ENCODE peak calls at places on chromosomes 13 and 19, in five cellular contexts. One of them, this sample, is unnamed.
A peak's percentile ranks its signal among the peaks of the same experiment; 100 is the strongest.

GRCh38 chr19:6378498-6378897 is 2.8 kb upstream of the PSPN start:
- DNase-seq in mesendoderm: no peak
- DNase-seq in GM23248: no peak
- DNase-seq in K562: no peak
- DNase-seq in DND-41: no peak
- DNase-seq in this sample: no peak

GRCh38 chr19:54035215-54036178 is 28.2 kb downstream of the VSTM1 start:
- DNase-seq in mesendoderm: peak; percentile 91
- DNase-seq in GM23248: peak; percentile 94
- DNase-seq in K562: peak; percentile 3
- DNase-seq in DND-41: no peak
- DNase-seq in this sample: no peak

GRCh38 chr13:65540064-65540635 is 1690.0 kb downstream of the PCDH9 start:
- DNase-seq in mesendoderm: no peak
- DNase-seq in GM23248: no peak
- DNase-seq in K562: no peak
- DNase-seq in DND-41: no peak
- DNase-seq in this sample: no peak

GRCh38 chr19:12617646-12618045 is 6.9 kb downstream of the ZNF791 start:
- DNase-seq in mesendoderm: no peak
- DNase-seq in GM23248: no peak
- DNase-seq in K562: no peak
- DNase-seq in DND-41: no peak
- DNase-seq in this sample: no peak

GRCh38 chr13:48944221-48944620 is 31.5 kb upstream of the FNDC3A start:
- DNase-seq in mesendoderm: no peak
- DNase-seq in GM23248: peak; percentile 14
- DNase-seq in K562: no peak
- DNase-seq in DND-41: no peak
- DNase-seq in this sample: no peak

GRCh38 chr13:50842711-50843255 is 709 bp downstream of the DLEU7 start:
- DNase-seq in mesendoderm: peak; percentile 3
- DNase-seq in GM23248: no peak
- DNase-seq in K562: no peak
- DNase-seq in DND-41: peak; percentile 57
- DNase-seq in this sample: no peak

GRCh38 chr13:33186851-33187250 is 98.7 kb downstream of the STARD13 start:
- DNase-seq in mesendoderm: peak; percentile 91
- DNase-seq in GM23248: peak; percentile 28
- DNase-seq in K562: no peak
- DNase-seq in DND-41: no peak
- DNase-seq in this sample: no peak

GRCh38 chr19:20165971-20166592 is 932 bp upstream of the ZNF486 start:
- DNase-seq in mesendoderm: no peak
- DNase-seq in GM23248: no peak
- DNase-seq in K562: no peak
- DNase-seq in DND-41: no peak
- DNase-seq in this sample: no peak

GRCh38 chr19:19151418-19151817 is 13.1 kb upstream of the TMEM161A start:
- DNase-seq in mesendoderm: no peak
- DNase-seq in GM23248: no peak
- DNase-seq in K562: no peak
- DNase-seq in DND-41: no peak
- DNase-seq in this sample: no peak

GRCh38 chr19:12938536-12939291 is at the start of gene CALR:
- DNase-seq in mesendoderm: peak; percentile 53
- DNase-seq in GM23248: peak; percentile 80
- DNase-seq in K562: no peak
- DNase-seq in DND-41: peak; percentile 43
- DNase-seq in this sample: peak; percentile 46

GRCh38 chr13:110409581-110409992 is 102.5 kb downstream of the COL4A2 start:
- DNase-seq in mesendoderm: no peak
- DNase-seq in GM23248: no peak
- DNase-seq in K562: no peak
- DNase-seq in DND-41: no peak
- DNase-seq in this sample: peak; percentile 18

GRCh38 chr19:9205506-9206113 is 13.8 kb downstream of the OR7D4 start:
- DNase-seq in mesendoderm: peak; percentile 68
- DNase-seq in GM23248: peak; percentile 75
- DNase-seq in K562: peak; percentile 57
- DNase-seq in DND-41: peak; percentile 64
- DNase-seq in this sample: peak; percentile 52

GRCh38 chr19:1522838-1523237 is 1.0 kb upstream of the PLK5 start:
- DNase-seq in mesendoderm: no peak
- DNase-seq in GM23248: no peak
- DNase-seq in K562: no peak
- DNase-seq in DND-41: no peak
- DNase-seq in this sample: no peak

GRCh38 chr13:46354143-46355087 is 32.6 kb downstream of the RUBCNL start:
- DNase-seq in mesendoderm: no peak
- DNase-seq in GM23248: peak; percentile 97
- DNase-seq in K562: no peak
- DNase-seq in DND-41: no peak
- DNase-seq in this sample: no peak

GRCh38 chr13:84661718-84662117 is 779.4 kb upstream of the SLITRK1 start:
- DNase-seq in mesendoderm: no peak
- DNase-seq in GM23248: peak; percentile 32
- DNase-seq in K562: no peak
- DNase-seq in DND-41: no peak
- DNase-seq in this sample: no peak

GRCh38 chr13:73428137-73428536 is 369.3 kb downstream of the KLF5 start:
- DNase-seq in mesendoderm: peak; percentile 57
- DNase-seq in GM23248: peak; percentile 52
- DNase-seq in K562: no peak
- DNase-seq in DND-41: no peak
- DNase-seq in this sample: no peak

GRCh38 chr19:2173841-2174577 is 10.3 kb downstream of the DOT1L start:
- DNase-seq in mesendoderm: no peak
- DNase-seq in GM23248: no peak
- DNase-seq in K562: no peak
- DNase-seq in DND-41: no peak
- DNase-seq in this sample: no peak

GRCh38 chr19:50909240-50910070 is 1.7 kb downstream of the KLK4 start:
- DNase-seq in mesendoderm: peak; percentile 97
- DNase-seq in GM23248: peak; percentile 58
- DNase-seq in K562: peak; percentile 99
- DNase-seq in DND-41: peak; percentile 23
- DNase-seq in this sample: peak; percentile 90

GRCh38 chr19:632228-633067 is 889 bp downstream of the POLRMT start:
- DNase-seq in mesendoderm: peak; percentile 82
- DNase-seq in GM23248: peak; percentile 88
- DNase-seq in K562: peak; percentile 74
- DNase-seq in DND-41: peak; percentile 60
- DNase-seq in this sample: peak; percentile 77

GRCh38 chr19:38213911-38214625 is 10.0 kb downstream of the DPF1 start:
- DNase-seq in mesendoderm: peak; percentile 56
- DNase-seq in GM23248: peak; percentile 85
- DNase-seq in K562: no peak
- DNase-seq in DND-41: peak; percentile 59
- DNase-seq in this sample: no peak

GRCh38 chr19:11460207-11460606 is 20.6 kb downstream of the ELAVL3 start:
- DNase-seq in mesendoderm: no peak
- DNase-seq in GM23248: no peak
- DNase-seq in K562: peak; percentile 56
- DNase-seq in DND-41: peak; percentile 26
- DNase-seq in this sample: no peak

GRCh38 chr13:98722958-98723357 is 29.5 kb downstream of the SLC15A1 start:
- DNase-seq in mesendoderm: no peak
- DNase-seq in GM23248: no peak
- DNase-seq in K562: no peak
- DNase-seq in DND-41: no peak
- DNase-seq in this sample: no peak

GRCh38 chr19:1748115-1748702 is 5.1 kb upstream of the ONECUT3 start:
- DNase-seq in mesendoderm: no peak
- DNase-seq in GM23248: no peak
- DNase-seq in K562: no peak
- DNase-seq in DND-41: no peak
- DNase-seq in this sample: peak; percentile 64

GRCh38 chr19:50896591-50897190 is 14.5 kb downstream of the KLK4 start:
- DNase-seq in mesendoderm: no peak
- DNase-seq in GM23248: peak; percentile 67
- DNase-seq in K562: peak; percentile 50
- DNase-seq in DND-41: no peak
- DNase-seq in this sample: no peak

DNA sequence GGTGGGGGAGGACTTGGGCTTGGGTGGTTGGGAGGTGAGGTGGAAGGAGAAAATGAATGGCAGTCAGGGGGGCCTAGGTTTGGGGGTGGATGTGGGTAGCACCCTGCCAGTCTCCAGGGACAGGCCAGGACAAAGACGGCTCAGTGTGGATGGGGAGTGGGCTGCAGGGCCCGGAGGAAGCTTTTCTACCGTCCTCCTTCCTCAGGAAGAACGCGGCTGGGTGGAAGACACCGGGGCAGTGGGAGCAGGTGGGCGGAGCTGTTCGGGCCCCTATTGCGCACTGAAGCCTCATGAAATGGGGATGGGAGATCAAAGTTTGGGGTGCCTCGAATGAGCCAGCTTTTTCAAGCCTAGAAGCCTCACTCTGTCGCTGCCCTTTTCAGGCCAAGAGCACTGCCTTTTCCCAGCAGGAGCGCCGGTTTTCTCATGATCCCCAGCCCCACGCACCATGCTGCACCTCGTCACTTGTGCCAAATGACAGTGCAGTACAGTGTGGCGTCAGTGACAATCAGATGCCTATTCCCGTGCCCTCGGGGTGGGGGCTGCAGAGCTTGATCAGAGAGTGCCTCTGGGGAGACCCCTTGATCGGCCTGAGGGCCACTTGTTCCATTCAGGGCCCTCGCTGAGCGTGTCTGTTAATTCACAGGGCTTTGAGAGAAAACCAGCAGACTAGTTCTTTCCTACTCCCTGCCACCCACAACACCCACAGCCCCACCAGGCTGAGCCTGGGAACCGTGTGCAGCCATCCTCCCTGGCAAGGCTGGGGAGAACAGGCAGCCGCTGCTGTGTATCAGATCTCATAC is 1.5 kb downstream of the CALM3 start:
- DNase-seq in mesendoderm: no peak
- DNase-seq in GM23248: peak; percentile 73
- DNase-seq in K562: peak; percentile 35
- DNase-seq in DND-41: peak; percentile 37
- DNase-seq in this sample: no peak
- H3K9ac ChIP-seq in mesendoderm: peak overlapping the region; percentile 99
- H3K9ac ChIP-seq in GM23248: peak overlapping the region; percentile 90
- H3K9ac ChIP-seq in K562: peak overlapping the region; percentile 99
- H3K9ac ChIP-seq in DND-41: peak overlapping the region; percentile 93
- H3K9ac ChIP-seq in this sample: peak overlapping the region; percentile 100

GRCh38 chr19:3336680-3337523 is 29.5 kb upstream of the NFIC start:
- DNase-seq in mesendoderm: no peak
- DNase-seq in GM23248: peak; percentile 74
- DNase-seq in K562: no peak
- DNase-seq in DND-41: no peak
- DNase-seq in this sample: peak; percentile 82
- H3K4me3 ChIP-seq in mesendoderm: no peak overlapping the region
- H3K4me3 ChIP-seq in GM23248: no peak overlapping the region
- H3K4me3 ChIP-seq in K562: no peak overlapping the region
- H3K4me3 ChIP-seq in DND-41: no peak overlapping the region
- H3K4me3 ChIP-seq in this sample: no peak overlapping the region

GRCh38 chr13:114066956-114067355 is 65.5 kb downstream of the RASA3 start:
- DNase-seq in mesendoderm: no peak
- DNase-seq in GM23248: no peak
- DNase-seq in K562: no peak
- DNase-seq in DND-41: no peak
- DNase-seq in this sample: no peak
- H3K9ac ChIP-seq in mesendoderm: no peak overlapping the region
- H3K9ac ChIP-seq in GM23248: peak overlapping the region; percentile 95
- H3K9ac ChIP-seq in K562: no peak overlapping the region
- H3K9ac ChIP-seq in DND-41: no peak overlapping the region
- H3K9ac ChIP-seq in this sample: no peak overlapping the region

GRCh38 chr19:16144216-16144581 is 714 bp downstream of the HSH2D start:
- DNase-seq in mesendoderm: no peak
- DNase-seq in GM23248: no peak
- DNase-seq in K562: no peak
- DNase-seq in DND-41: no peak
- DNase-seq in this sample: no peak

GRCh38 chr19:16143399-16144215 is at the start of gene HSH2D:
- DNase-seq in mesendoderm: peak; percentile 56
- DNase-seq in GM23248: no peak
- DNase-seq in K562: no peak
- DNase-seq in DND-41: no peak
- DNase-seq in this sample: peak; percentile 92

GRCh38 chr19:16142032-16142580 is 1.4 kb upstream of the HSH2D start:
- DNase-seq in mesendoderm: no peak
- DNase-seq in GM23248: no peak
- DNase-seq in K562: no peak
- DNase-seq in DND-41: no peak
- DNase-seq in this sample: no peak

GRCh38 chr19:16148443-16149045 is 5.1 kb downstream of the HSH2D start:
- DNase-seq in mesendoderm: no peak
- DNase-seq in GM23248: no peak
- DNase-seq in K562: no peak
- DNase-seq in DND-41: no peak
- DNase-seq in this sample: no peak

GRCh38 chr19:16146112-16146511 is 2.6 kb downstream of the HSH2D start:
- DNase-seq in mesendoderm: no peak
- DNase-seq in GM23248: no peak
- DNase-seq in K562: no peak
- DNase-seq in DND-41: no peak
- DNase-seq in this sample: no peak
- H3K4me3 ChIP-seq in mesendoderm: no peak overlapping the region
- H3K4me3 ChIP-seq in GM23248: no peak overlapping the region
- H3K4me3 ChIP-seq in K562: no peak overlapping the region
- H3K4me3 ChIP-seq in DND-41: no peak overlapping the region
- H3K4me3 ChIP-seq in this sample: no peak overlapping the region

GRCh38 chr19:39372047-39372802 is 18.7 kb downstream of the PAF1 start:
- DNase-seq in mesendoderm: no peak
- DNase-seq in GM23248: peak; percentile 96
- DNase-seq in K562: no peak
- DNase-seq in DND-41: no peak
- DNase-seq in this sample: peak; percentile 64
- H3K9ac ChIP-seq in mesendoderm: no peak overlapping the region
- H3K9ac ChIP-seq in GM23248: peak overlapping the region; percentile 79
- H3K9ac ChIP-seq in K562: peak overlapping the region; percentile 38
- H3K9ac ChIP-seq in DND-41: no peak overlapping the region
- H3K9ac ChIP-seq in this sample: peak overlapping the region; percentile 28

GRCh38 chr19:34825212-34825611 is 52.2 kb upstream of the ZNF599 start:
- DNase-seq in mesendoderm: no peak
- DNase-seq in GM23248: no peak
- DNase-seq in K562: no peak
- DNase-seq in DND-41: no peak
- DNase-seq in this sample: no peak

GRCh38 chr19:34828156-34828555 is 55.1 kb upstream of the ZNF599 start:
- DNase-seq in mesendoderm: no peak
- DNase-seq in GM23248: no peak
- DNase-seq in K562: no peak
- DNase-seq in DND-41: no peak
- DNase-seq in this sample: no peak

GRCh38 chr19:34824686-34825085 is 51.7 kb upstream of the ZNF599 start:
- DNase-seq in mesendoderm: no peak
- DNase-seq in GM23248: no peak
- DNase-seq in K562: no peak
- DNase-seq in DND-41: no peak
- DNase-seq in this sample: no peak
- H3K4me3 ChIP-seq in mesendoderm: no peak overlapping the region
- H3K4me3 ChIP-seq in GM23248: no peak overlapping the region
- H3K4me3 ChIP-seq in K562: no peak overlapping the region
- H3K4me3 ChIP-seq in DND-41: no peak overlapping the region
- H3K4me3 ChIP-seq in this sample: no peak overlapping the region

This sample was measured in colonic mucosa.